ENCODE peak calls at places on chromosome 22, in seven cellular contexts. Y is HEK293T; F is mucosa of descending colon; W is GM12865; S is iPS-NIHi11; N is activated gamma-delta T cell treated with anti-CD3 and anti-CD28 coated beads, Interleukin-2, amount 50 U/mL, for 16 hours; L is astrocyte of the spinal cord. X is an unnamed sample.

GRCh38 chr22:30113494-30113893 is 33.2 kb downstream of the HORMAD2 start:
- DNase-seq in Y (no peak), W (no peak), F (no peak), N (no peak), S (no peak), L (no peak), X (no peak)

GRCh38 chr22:47372111-47372581 is 609.7 kb downstream of the TBC1D22A start:
- DNase-seq in W (no peak), S (no peak), N (no peak), Y (no peak), L (no peak), F (no peak), X (no peak)

GRCh38 chr22:45164217-45165123 is 745 bp downstream of the NUP50 start:
- DNase-seq in S (peak; percentile 74), Y (peak; percentile 51), N (no peak), F (peak; percentile 67), W (peak; percentile 31), L (no peak), X (peak; percentile 35)

GRCh38 chr22:23070418-23071162 is at the start of gene GNAZ:
- DNase-seq in Y (peak; percentile 70), L (no peak), F (peak; percentile 51), W (no peak), S (peak; percentile 80), N (no peak), X (no peak)

GRCh38 chr22:49554296-49554625 is 273.4 kb downstream of the BRD1 start:
- DNase-seq in Y (no peak), W (no peak), L (no peak), S (no peak), N (no peak), F (no peak), X (no peak)

GRCh38 chr22:23071163-23072034 is 1.1 kb downstream of the GNAZ start:
- DNase-seq in L (no peak), S (no peak), N (no peak), W (no peak), F (peak; percentile 28), Y (no peak), X (no peak)

GRCh38 chr22:20427104-20427944 is 10.3 kb downstream of the SCARF2 start:
- DNase-seq in W (no peak), L (no peak), N (no peak), Y (no peak), S (no peak), F (no peak), X (no peak)

GRCh38 chr22:22603470-22603947 is 40.9 kb upstream of the GGTLC2 start:
- DNase-seq in N (no peak), S (no peak), Y (no peak), F (no peak), L (no peak), W (no peak), X (no peak)

GRCh38 chr22:38271927-38272372 is 860 bp downstream of the TMEM184B start:
- DNase-seq in N (no peak), S (peak; percentile 45), F (peak; percentile 77), Y (no peak), L (no peak), W (no peak), X (no peak)

GRCh38 chr22:48084041-48084748 is 1321.7 kb downstream of the TBC1D22A start:
- DNase-seq in S (no peak), Y (no peak), L (no peak), W (peak; percentile 74), N (no peak), F (no peak), X (no peak)

GRCh38 chr22:21827628-21828267 is 39.7 kb downstream of the MAPK1 start:
- DNase-seq in L (no peak), F (no peak), Y (no peak), N (no peak), S (no peak), W (no peak), X (no peak)

GRCh38 chr22:43592470-43592869 is 180.7 kb downstream of the MPPED1 start:
- DNase-seq in F (no peak), L (no peak), S (peak; percentile 42), Y (peak; percentile 19), W (no peak), N (no peak), X (no peak)

GRCh38 chr22:36898690-36899089 is 14.7 kb upstream of the CSF2RB start:
- DNase-seq in Y (no peak), F (no peak), L (no peak), S (no peak), N (no peak), W (no peak), X (no peak)

GRCh38 chr22:20128902-20129746 is 2.5 kb upstream of the ZDHHC8 start:
- DNase-seq in Y (peak; percentile 66), F (peak; percentile 55), W (peak; percentile 41), L (no peak), N (no peak), S (peak; percentile 61), X (no peak)

GRCh38 chr22:49735411-49736311 is 92.0 kb downstream of the BRD1 start:
- DNase-seq in F (no peak), Y (peak; percentile 40), N (no peak), S (peak; percentile 94), W (no peak), L (no peak), X (no peak)

GRCh38 chr22:50672471-50673230 is at the start of gene SHANK3:
- DNase-seq in N (no peak), F (no peak), S (peak; percentile 48), W (no peak), L (no peak), Y (peak; percentile 7), X (no peak)

GRCh38 chr22:22558972-22559603 is at the start of gene PRAME:
- DNase-seq in L (no peak), F (peak; percentile 74), Y (peak; percentile 97), S (peak; percentile 93), W (peak; percentile 76), N (peak; percentile 40), X (peak; percentile 36)

GRCh38 chr22:19336133-19337075 is 44.9 kb upstream of the CLTCL1 start:
- DNase-seq in Y (no peak), F (no peak), L (no peak), W (no peak), N (no peak), S (no peak), X (no peak)

GRCh38 chr22:23893446-23893956 is 682 bp upstream of the MIF start:
- DNase-seq in Y (no peak), F (no peak), W (no peak), S (no peak), N (no peak), L (no peak), X (no peak)

GRCh38 chr22:45911601-45912271 is 65.2 kb downstream of the WNT7B start:
- DNase-seq in S (no peak), W (no peak), Y (no peak), N (no peak), L (no peak), F (no peak), X (no peak)

GRCh38 chr22:27088026-27088425 is 430.6 kb downstream of the MIAT start:
- DNase-seq in S (no peak), Y (no peak), N (no peak), W (no peak), F (no peak), L (peak; percentile 45), X (no peak)

GRCh38 chr22:25067851-25068421 is 115.4 kb downstream of the KIAA1671 start:
- DNase-seq in Y (no peak), N (peak; percentile 77), F (peak; percentile 52), S (no peak), L (no peak), W (no peak), X (peak; percentile 52)

GRCh38 chr22:29022101-29022817 is 39.4 kb downstream of the C22orf31 start:
- DNase-seq in S (no peak), N (no peak), F (no peak), Y (no peak), W (no peak), L (no peak), X (no peak)

GRCh38 chr22:47547881-47548630 is 785.6 kb downstream of the TBC1D22A start:
- DNase-seq in L (no peak), S (no peak), F (no peak), Y (no peak), N (no peak), W (no peak), X (no peak)

GRCh38 chr22:39665661-39666431 is 95.3 kb downstream of the CACNA1I start:
- DNase-seq in N (no peak), F (no peak), Y (no peak), L (no peak), W (no peak), S (no peak), X (no peak)

GRCh38 chr22:22768885-22769284 is 118.7 kb upstream of the IGLL5 start:
- DNase-seq in N (no peak), L (no peak), Y (no peak), W (no peak), F (no peak), S (no peak), X (no peak)

GRCh38 chr22:26559961-26560575 is 29.9 kb downstream of the TPST2 start:
- DNase-seq in S (no peak), Y (no peak), N (no peak), F (no peak), L (no peak), W (no peak), X (no peak)

X was measured in NK-92 treated with Interleukin-12 subunit alpha and Interleukin-12 subunit beta, amount 100 ng/mL, for 24 hours.